ENCODE peak calls at places on chromosomes 2 and 18, in eight cellular contexts. P is H7, O is OCI-LY7, Y is A549, L is fibroblast of lung, I is uterus, N is mesendoderm, W is prostate gland. G is an unnamed sample.

GRCh38 chr2:55111570-55112228 is 61.4 kb upstream of the RTN4 start:
- DNase-seq in Y (peak; percentile 84), W (no peak), L (peak; percentile 98), I (peak; percentile 73), O (no peak), N (peak; percentile 89), P (peak; percentile 20), G (peak; percentile 36)

GRCh38 chr18:59629894-59630293 is 67.3 kb downstream of the CCBE1 start:
- DNase-seq in N (no peak), L (no peak), P (no peak), O (no peak), Y (no peak), I (peak; percentile 46), W (no peak), G (peak; percentile 30)

GRCh38 chr18:62326646-62327348 is 1.7 kb downstream of the TNFRSF11A start:
- DNase-seq in L (no peak), W (no peak), Y (no peak), I (no peak), O (no peak), N (peak; percentile 72), P (no peak), G (no peak)

GRCh38 chr2:141041281-141041680 is 1089.5 kb downstream of the LRP1B start:
- DNase-seq in Y (no peak), I (no peak), L (peak; percentile 32), P (no peak), N (no peak), O (no peak), W (no peak), G (no peak)

GRCh38 chr18:76528477-76529432 is 33.7 kb upstream of the ZNF516 start:
- DNase-seq in P (peak; percentile 62), O (no peak), W (peak; percentile 25), I (peak; percentile 62), N (peak; percentile 36), Y (no peak), L (peak; percentile 49), G (no peak)

GRCh38 chr2:99576775-99577174 is 87.0 kb upstream of the REV1 start:
- DNase-seq in N (no peak), O (no peak), Y (no peak), P (no peak), L (no peak), I (no peak), W (no peak), G (no peak)

GRCh38 chr2:43837831-43838559 is 644 bp downstream of the ABCG5 start:
- DNase-seq in P (peak; percentile 27), I (no peak), W (no peak), O (no peak), L (no peak), Y (no peak), N (no peak), G (no peak)

GRCh38 chr2:218282173-218282991 is 9.9 kb downstream of the TMBIM1 start:
- DNase-seq in Y (no peak), P (no peak), N (no peak), L (peak; percentile 77), W (peak; percentile 71), I (no peak), O (no peak), G (no peak)

GRCh38 chr2:70901235-70902066 is 34.2 kb upstream of the ATP6V1B1 start:
- DNase-seq in W (no peak), P (peak; percentile 76), N (peak; percentile 77), L (peak; percentile 58), O (no peak), I (no peak), Y (peak; percentile 61), G (no peak)

GRCh38 chr2:27428978-27429541 is 629 bp downstream of the NRBP1 start:
- DNase-seq in P (peak; percentile 96), W (peak; percentile 75), I (peak; percentile 79), N (peak; percentile 92), O (peak; percentile 84), Y (peak; percentile 89), L (peak; percentile 88), G (peak; percentile 86)

GRCh38 chr18:44213288-44213687 is 467.4 kb upstream of the SETBP1 start:
- DNase-seq in Y (no peak), P (no peak), N (no peak), L (no peak), I (no peak), O (no peak), W (no peak), G (no peak)

GRCh38 chr2:75416420-75417342 is 144.1 kb downstream of the EVA1A start:
- DNase-seq in I (no peak), Y (peak; percentile 10), N (no peak), L (no peak), W (no peak), O (peak; percentile 69), P (no peak), G (no peak)
- H3K4me3 ChIP-seq in I (no peak overlapping the region), Y (no peak overlapping the region), N (no peak overlapping the region), L (no peak overlapping the region), W (no peak overlapping the region), O (peak overlapping the region; percentile 56), P (no peak overlapping the region), G (no peak overlapping the region)

DNA sequence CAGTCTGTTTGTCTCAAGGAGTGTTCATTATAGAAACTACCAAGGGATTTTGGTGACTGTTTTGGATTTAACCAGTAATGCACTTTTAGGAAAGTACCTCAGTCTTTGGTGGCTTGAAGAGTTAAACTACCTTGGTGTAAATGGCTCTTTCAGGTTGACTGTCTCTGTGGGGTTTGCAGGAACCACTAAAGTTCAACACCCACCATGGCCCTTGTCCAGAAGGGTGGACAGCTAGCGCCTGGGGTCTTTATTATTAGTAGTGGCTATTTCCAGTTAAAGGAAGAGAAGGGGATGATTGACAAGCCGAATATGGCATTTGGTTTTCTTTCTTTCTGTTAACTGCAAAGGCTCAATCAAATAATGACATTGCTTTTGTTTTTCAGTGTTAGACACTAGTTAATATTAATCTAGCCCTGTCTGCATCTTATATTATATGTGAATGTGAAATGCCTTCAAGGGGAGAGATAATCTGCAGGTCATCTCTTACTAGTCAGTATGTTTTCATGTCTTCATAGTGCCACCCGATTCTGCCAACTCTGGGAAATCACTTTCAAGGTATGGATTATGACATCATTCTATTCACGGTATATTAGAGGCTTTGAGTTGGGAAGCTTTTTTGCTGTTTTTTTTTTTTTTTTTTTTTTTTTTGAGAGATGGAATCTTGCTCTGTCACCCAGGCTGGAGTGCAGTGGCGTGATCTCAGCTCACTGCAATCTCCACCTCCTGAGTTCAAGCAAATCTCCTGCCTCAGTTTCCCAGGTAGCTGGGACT is 56.4 kb downstream of the MAP4K4 start:
- DNase-seq in I (no peak), P (no peak), L (no peak), N (no peak), Y (no peak), W (no peak), O (no peak), G (no peak)
- H3K4me3 ChIP-seq in I (no peak overlapping the region), P (no peak overlapping the region), L (no peak overlapping the region), N (no peak overlapping the region), Y (no peak overlapping the region), W (no peak overlapping the region), O (no peak overlapping the region), G (no peak overlapping the region)

GRCh38 chr2:207241198-207241597 is 75.5 kb upstream of the KLF7 start:
- DNase-seq in N (no peak), O (no peak), P (no peak), L (peak; percentile 48), I (no peak), Y (no peak), W (no peak), G (no peak)
- H3K4me3 ChIP-seq in N (no peak overlapping the region), O (no peak overlapping the region), P (no peak overlapping the region), L (no peak overlapping the region), I (no peak overlapping the region), Y (no peak overlapping the region), W (no peak overlapping the region), G (no peak overlapping the region)

GRCh38 chr18:12423820-12424219 is 16.1 kb downstream of the PRELID3A start:
- DNase-seq in O (no peak), I (no peak), Y (no peak), N (no peak), P (no peak), W (no peak), L (no peak), G (no peak)

GRCh38 chr18:12428923-12429322 is 21.2 kb downstream of the PRELID3A start:
- DNase-seq in W (no peak), O (no peak), P (no peak), N (no peak), L (no peak), I (no peak), Y (no peak), G (no peak)

GRCh38 chr18:12429556-12429955 is 21.8 kb downstream of the PRELID3A start:
- DNase-seq in Y (no peak), O (no peak), P (no peak), L (no peak), W (no peak), N (no peak), I (no peak), G (no peak)

GRCh38 chr18:12424252-12424651 is 16.5 kb downstream of the PRELID3A start:
- DNase-seq in O (no peak), I (no peak), N (no peak), L (no peak), W (no peak), Y (no peak), P (no peak), G (no peak)

DNA sequence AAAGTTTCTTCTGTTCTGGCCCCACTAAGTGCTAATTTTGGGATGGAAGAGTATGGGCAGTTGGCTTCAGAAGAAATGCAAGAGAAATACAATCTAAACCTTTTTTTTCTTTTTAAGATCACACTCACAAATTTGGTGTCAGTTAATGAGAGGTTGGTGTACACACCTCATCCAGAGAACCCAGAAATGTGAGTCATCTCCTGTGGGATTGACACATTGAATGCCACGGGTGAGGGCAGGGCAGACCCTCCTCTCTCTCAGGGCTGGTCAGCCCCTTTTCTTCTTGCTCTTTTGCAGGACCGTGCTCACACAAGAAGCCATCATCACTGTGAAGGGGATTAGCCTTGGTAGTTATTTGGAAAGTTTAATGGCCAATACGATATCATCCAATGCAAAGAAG is 19.2 kb downstream of the PRELID3A start:
- DNase-seq in N (no peak), L (no peak), P (no peak), I (no peak), Y (no peak), O (no peak), W (no peak), G (no peak)
- H3K4me3 ChIP-seq in N (no peak overlapping the region), L (no peak overlapping the region), P (no peak overlapping the region), I (no peak overlapping the region), Y (no peak overlapping the region), O (no peak overlapping the region), W (no peak overlapping the region), G (no peak overlapping the region)

GRCh38 chr2:19320813-19321212 is 37.6 kb downstream of the OSR1 start:
- DNase-seq in I (no peak), L (no peak), O (no peak), W (no peak), P (no peak), N (no peak), Y (no peak), G (no peak)

GRCh38 chr2:19321946-19322345 is 36.5 kb downstream of the OSR1 start:
- DNase-seq in P (no peak), L (peak; percentile 37), W (no peak), N (no peak), I (no peak), O (no peak), Y (no peak), G (no peak)

GRCh38 chr2:19319064-19319463 is 39.4 kb downstream of the OSR1 start:
- DNase-seq in O (no peak), P (no peak), N (no peak), L (no peak), I (no peak), W (no peak), Y (no peak), G (no peak)

DNA sequence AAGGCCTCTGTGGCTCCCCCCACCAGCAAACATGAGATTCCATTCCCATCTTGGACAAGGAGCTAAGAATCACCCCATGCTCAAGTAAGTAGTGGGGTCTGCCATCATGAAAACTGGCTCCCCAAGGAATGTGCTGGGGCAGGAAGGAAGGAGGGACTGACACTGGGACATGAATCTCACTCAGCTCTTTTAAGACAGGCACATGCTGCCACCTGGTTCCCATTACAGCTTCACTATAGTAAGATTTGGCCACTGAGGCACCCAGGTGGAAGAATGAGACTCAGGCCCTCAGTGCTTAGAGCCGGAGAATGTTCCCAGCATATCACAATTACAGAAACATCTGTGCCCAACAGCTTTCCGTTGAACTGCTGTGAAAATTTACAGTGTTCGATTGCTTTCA is 38.7 kb downstream of the OSR1 start:
- DNase-seq in O (no peak), W (no peak), P (no peak), L (no peak), Y (no peak), N (no peak), I (no peak), G (no peak)
- H3K4me3 ChIP-seq in O (no peak overlapping the region), W (no peak overlapping the region), P (no peak overlapping the region), L (no peak overlapping the region), Y (no peak overlapping the region), N (no peak overlapping the region), I (no peak overlapping the region), G (no peak overlapping the region)